ENCODE peak calls at places on chromosomes 13 and 19, in six cellular contexts. T is effector CD4-positive, alpha-beta T cell; O is stomach; B is progenitor cell of endocrine pancreas; F is neuronal stem cell; X is mesothelial cell of epicardium. C is an unnamed sample.

GRCh38 chr13:20702945-20703784 is at the start of gene IL17D:
- DNase-seq in T (no peak), O (no peak), B (peak), F (no peak), X (no peak), C (peak)

GRCh38 chr19:13208964-13209796 is 59.0 kb downstream of the IER2 start:
- DNase-seq in T (no peak), O (no peak), B (no peak), F (no peak), X (no peak), C (no peak)

GRCh38 chr19:409515-410242 is 732 bp upstream of the C2CD4C start:
- DNase-seq in T (no peak), O (no peak), B (no peak), F (no peak), X (no peak), C (peak)

GRCh38 chr13:79547821-79548220 is 66.9 kb downstream of the NDFIP2 start:
- DNase-seq in T (no peak), O (no peak), B (no peak), F (peak), X (no peak), C (no peak)

GRCh38 chr13:45847554-45848224 is 3.9 kb downstream of the SIAH3 start:
- DNase-seq in T (no peak), O (peak), B (no peak), F (no peak), X (no peak), C (peak)

GRCh38 chr19:24099829-24100228 is 12.8 kb downstream of the ZNF254 start:
- DNase-seq in T (no peak), O (no peak), B (no peak), F (no peak), X (no peak), C (no peak)

GRCh38 chr19:3028305-3029069 is 593 bp downstream of the TLE2 start:
- DNase-seq in T (no peak), O (no peak), B (peak), F (no peak), X (no peak), C (no peak)

GRCh38 chr13:93690139-93690538 is 463.5 kb downstream of the GPC6 start:
- DNase-seq in T (no peak), O (no peak), B (no peak), F (peak), X (no peak), C (no peak)

GRCh38 chr13:22549126-22549525 is 631.7 kb upstream of the SGCG start:
- DNase-seq in T (no peak), O (no peak), B (no peak), F (no peak), X (no peak), C (no peak)

GRCh38 chr19:50384685-50385535 is 763 bp downstream of the POLD1 start:
- DNase-seq in T (no peak), O (no peak), B (no peak), F (peak), X (no peak), C (no peak)

GRCh38 chr13:113862766-113863510 is 938 bp downstream of the GAS6 start:
- DNase-seq in T (no peak), O (peak), B (no peak), F (no peak), X (no peak), C (no peak)

GRCh38 chr13:99417821-99418662 is 83.2 kb upstream of the TM9SF2 start:
- DNase-seq in T (no peak), O (peak), B (no peak), F (no peak), X (no peak), C (no peak)

GRCh38 chr13:39311619-39312018 is 273.4 kb downstream of the NHLRC3 start:
- DNase-seq in T (no peak), O (no peak), B (no peak), F (no peak), X (no peak), C (no peak)

GRCh38 chr13:19836472-19836871 is 27.0 kb downstream of the ZMYM5 start:
- DNase-seq in T (no peak), O (no peak), B (no peak), F (no peak), X (no peak), C (no peak)

GRCh38 chr19:48696353-48697010 is 711 bp downstream of the FUT2 start:
- DNase-seq in T (no peak), O (peak), B (no peak), F (no peak), X (no peak), C (no peak)